ENCODE peak calls at places on chromosome 12, in eight cellular contexts. S is adrenal gland; C is endothelial cell of umbilical vein; J is stomach; E is psoas muscle; R is CD8-positive, alpha-beta T cell; Q is naive thymus-derived CD4-positive, alpha-beta T cell; N is A549. I is an unnamed sample.

GRCh38 chr12:79687711-79688270 is 3.0 kb downstream of the PAWR start:
- DNase-seq in E (no peak), R (no peak), C (peak), J (no peak), Q (no peak), S (no peak), N (no peak), I (no peak)

GRCh38 chr12:63445266-63445665 is 223.0 kb downstream of the DPY19L2 start:
- DNase-seq in E (no peak), Q (no peak), C (no peak), S (no peak), R (no peak), J (no peak), N (no peak), I (no peak)

GRCh38 chr12:46490635-46491034 is 118.1 kb upstream of the SLC38A2 start:
- DNase-seq in J (no peak), S (no peak), E (no peak), N (no peak), C (peak), Q (no peak), R (no peak), I (no peak)

GRCh38 chr12:103915306-103915705 is 14.9 kb upstream of the HSP90B1 start:
- DNase-seq in J (no peak), R (no peak), C (no peak), N (no peak), S (no peak), Q (no peak), E (no peak), I (no peak)

GRCh38 chr12:78916845-78917480 is 52.4 kb downstream of the SYT1 start:
- DNase-seq in R (no peak), N (no peak), Q (no peak), J (no peak), E (no peak), S (no peak), C (no peak), I (no peak)

GRCh38 chr12:31325877-31326631 is at the start of gene SINHCAF:
- DNase-seq in S (peak), N (peak), C (peak), Q (peak), E (peak), J (peak), R (peak), I (peak)

GRCh38 chr12:64737539-64737938 is 21.7 kb downstream of the GNS start:
- DNase-seq in J (no peak), N (no peak), R (peak), Q (no peak), S (no peak), E (no peak), C (no peak), I (peak)

GRCh38 chr12:100959481-100959880 is 164.9 kb downstream of the ANO4 start:
- DNase-seq in Q (no peak), J (no peak), R (no peak), S (no peak), C (peak), E (no peak), N (no peak), I (no peak)

GRCh38 chr12:92718483-92718985 is 15.7 kb downstream of the PLEKHG7 start:
- DNase-seq in N (no peak), S (no peak), R (no peak), Q (no peak), J (no peak), C (no peak), E (no peak), I (no peak)

GRCh38 chr12:663293-663871 is at the start of gene NINJ2:
- DNase-seq in J (no peak), N (no peak), E (no peak), R (no peak), S (peak), Q (peak), C (no peak), I (no peak)

GRCh38 chr12:118866346-118866745 is 115.0 kb upstream of the SRRM4 start:
- DNase-seq in S (no peak), N (no peak), E (no peak), Q (no peak), R (no peak), J (no peak), C (no peak), I (no peak)

GRCh38 chr12:26135010-26135420 is 10.2 kb upstream of the BHLHE41 start:
- DNase-seq in S (no peak), E (no peak), Q (no peak), N (no peak), C (no peak), R (no peak), J (peak), I (no peak)

GRCh38 chr12:11171953-11172675 is 1.1 kb downstream of the SMIM10L1 start:
- DNase-seq in N (peak), J (no peak), E (no peak), Q (no peak), C (no peak), R (no peak), S (no peak), I (no peak)

GRCh38 chr12:119072463-119072862 is 91.1 kb downstream of the SRRM4 start:
- DNase-seq in J (no peak), S (peak), N (no peak), R (no peak), Q (no peak), E (no peak), C (no peak), I (no peak)

GRCh38 chr12:67989184-67989965 is at the start of gene IFNG-AS1:
- DNase-seq in N (no peak), C (no peak), R (peak), Q (peak), E (no peak), J (no peak), S (no peak), I (peak)

GRCh38 chr12:95582230-95583058 is 31.2 kb upstream of the USP44 start:
- DNase-seq in R (no peak), C (peak), Q (no peak), N (peak), J (no peak), E (no peak), S (no peak), I (no peak)

GRCh38 chr12:113072136-113072535 is 15.6 kb downstream of the DTX1 start:
- DNase-seq in S (no peak), R (no peak), Q (no peak), J (no peak), E (no peak), C (no peak), N (no peak), I (no peak)

GRCh38 chr12:79358716-79359341 is 331.9 kb downstream of the PAWR start:
- DNase-seq in E (no peak), N (no peak), S (no peak), J (no peak), R (no peak), Q (no peak), C (no peak), I (no peak)

GRCh38 chr12:19021646-19022045 is 107.9 kb upstream of the PLEKHA5 start:
- DNase-seq in Q (no peak), C (no peak), S (no peak), J (no peak), N (no peak), R (no peak), E (no peak), I (no peak)

GRCh38 chr12:66132408-66132807 is 1.9 kb upstream of the LLPH start:
- DNase-seq in J (no peak), N (no peak), Q (no peak), S (no peak), E (no peak), R (no peak), C (peak), I (no peak)

GRCh38 chr12:90854136-90854689 is 100.8 kb downstream of the CCER1 start:
- DNase-seq in E (no peak), J (no peak), N (peak), Q (peak), C (peak), S (no peak), R (no peak), I (peak)

DNA sequence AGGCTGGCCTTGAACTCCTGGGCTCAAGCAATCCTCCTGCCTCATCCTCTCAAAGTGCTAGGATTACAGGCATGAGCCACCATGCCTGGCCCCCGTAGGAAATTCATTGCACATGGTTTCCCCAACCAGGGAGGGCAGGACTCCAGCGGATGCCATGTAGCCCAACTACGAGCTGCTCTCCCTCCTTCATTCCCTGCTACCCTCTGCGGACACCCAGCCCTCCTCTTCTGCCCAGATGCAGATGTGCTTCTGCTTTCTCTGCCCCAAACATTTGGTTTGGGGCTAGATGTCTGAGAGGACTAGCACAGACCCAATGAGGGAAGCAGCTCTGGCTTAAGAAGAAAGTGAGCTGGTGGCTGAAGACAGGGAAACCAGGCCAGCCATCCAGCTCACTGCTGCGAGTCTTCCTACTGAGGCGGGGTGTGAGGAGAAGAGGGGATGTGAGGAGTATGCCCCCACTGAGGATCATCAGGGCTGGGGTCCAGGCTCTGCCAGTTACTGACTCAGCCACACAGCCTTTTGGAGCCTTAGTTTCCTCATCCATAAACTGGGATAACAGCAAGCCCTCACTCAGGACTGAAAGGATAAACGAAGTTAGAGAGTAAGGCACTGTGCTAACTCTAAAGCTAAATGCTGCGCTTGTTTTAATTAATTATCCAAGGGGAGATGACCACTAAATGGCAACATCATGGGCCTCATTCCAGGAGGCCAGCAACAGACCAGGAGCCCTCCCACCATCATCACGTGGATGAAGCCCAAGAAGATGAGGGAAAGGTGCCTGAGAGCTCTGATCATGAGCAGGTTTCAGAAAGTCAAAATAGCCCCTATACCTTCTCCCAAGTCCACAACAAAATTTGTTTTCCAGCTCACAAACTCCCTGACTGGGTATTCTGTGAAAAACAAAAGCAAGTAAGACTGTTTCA is 10.9 kb downstream of the CTDSP2 start:
- DNase-seq in Q (no peak), J (no peak), C (no peak), R (no peak), N (no peak), E (no peak), S (no peak), I (no peak)
- H3K4me3 ChIP-seq in Q (peak), J (peak), C (no peak), R (peak), N (no peak), E (peak), S (no peak), I (peak)

GRCh38 chr12:53613821-53614220 is 12.4 kb downstream of the ATF7 start:
- DNase-seq in N (no peak), R (no peak), S (no peak), J (no peak), E (no peak), C (no peak), Q (no peak), I (no peak)
- H3K27ac ChIP-seq in N (no peak), R (no peak), S (no peak), J (no peak), E (no peak), C (no peak), Q (no peak), I (no peak)

DNA sequence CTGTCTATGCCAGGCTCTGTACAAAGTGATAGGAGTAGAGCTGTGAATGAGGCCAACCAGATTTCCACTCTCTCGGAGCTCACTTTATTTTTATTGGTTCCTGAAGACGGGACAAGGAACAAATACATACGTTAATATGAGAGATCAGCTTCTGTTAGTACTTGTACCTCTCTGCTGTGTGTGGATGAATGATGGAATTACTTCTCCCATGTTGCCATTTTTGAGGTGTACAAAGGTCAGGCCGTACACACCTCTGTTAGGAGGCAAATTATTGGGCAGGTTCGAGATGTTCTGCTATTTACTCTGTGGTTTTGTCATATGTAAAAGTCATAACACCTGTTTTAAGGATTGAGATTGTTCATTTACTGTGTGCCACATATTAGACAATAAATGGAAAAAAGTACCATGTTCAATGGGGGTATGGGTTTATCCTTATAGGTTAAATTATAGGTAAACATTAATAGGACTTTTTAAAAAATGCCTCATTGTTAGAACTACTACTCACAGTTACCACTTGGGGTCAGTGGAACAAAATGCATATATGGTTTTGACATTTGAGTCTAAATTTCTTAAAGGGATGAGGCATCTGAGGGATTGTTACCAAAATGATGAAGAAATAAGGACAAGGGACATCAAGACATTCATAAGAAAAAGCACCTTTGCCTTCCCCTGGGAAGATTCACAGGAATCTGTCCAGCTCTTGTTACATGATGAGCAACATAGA is 26.9 kb downstream of the WBP11 start:
- DNase-seq in C (no peak), Q (no peak), S (no peak), N (no peak), E (no peak), R (no peak), J (no peak), I (no peak)
- H3K4me3 ChIP-seq in C (no peak), Q (no peak), S (no peak), N (no peak), E (peak), R (no peak), J (no peak), I (no peak)

GRCh38 chr12:110775997-110776396 is 33.3 kb upstream of the PPP1CC start:
- DNase-seq in J (no peak), R (no peak), Q (no peak), S (no peak), N (no peak), C (no peak), E (no peak), I (no peak)
- H3K27ac ChIP-seq in J (no peak), R (no peak), Q (no peak), S (no peak), N (no peak), C (no peak), E (no peak), I (no peak)

GRCh38 chr12:49111206-49111605 is 559 bp upstream of the LMBR1L start:
- DNase-seq in E (no peak), N (no peak), R (no peak), J (no peak), C (no peak), S (no peak), Q (no peak), I (no peak)
- H3K4me3 ChIP-seq in E (peak), N (peak), R (peak), J (peak), C (no peak), S (peak), Q (peak), I (peak)

GRCh38 chr12:56601503-56601902 is 28.6 kb downstream of the BAZ2A start:
- DNase-seq in S (no peak), J (no peak), C (peak), E (no peak), N (peak), R (peak), Q (peak), I (no peak)

GRCh38 chr12:56599797-56600196 is 30.3 kb downstream of the BAZ2A start:
- DNase-seq in E (no peak), C (no peak), S (no peak), J (no peak), Q (no peak), R (no peak), N (no peak), I (no peak)

GRCh38 chr12:56599041-56599440 is 31.1 kb downstream of the BAZ2A start:
- DNase-seq in J (no peak), R (no peak), E (no peak), N (no peak), S (no peak), Q (no peak), C (no peak), I (no peak)

GRCh38 chr12:56602239-56602638 is 27.9 kb downstream of the BAZ2A start:
- DNase-seq in J (no peak), R (no peak), N (no peak), S (no peak), C (no peak), E (no peak), Q (no peak), I (no peak)

DNA sequence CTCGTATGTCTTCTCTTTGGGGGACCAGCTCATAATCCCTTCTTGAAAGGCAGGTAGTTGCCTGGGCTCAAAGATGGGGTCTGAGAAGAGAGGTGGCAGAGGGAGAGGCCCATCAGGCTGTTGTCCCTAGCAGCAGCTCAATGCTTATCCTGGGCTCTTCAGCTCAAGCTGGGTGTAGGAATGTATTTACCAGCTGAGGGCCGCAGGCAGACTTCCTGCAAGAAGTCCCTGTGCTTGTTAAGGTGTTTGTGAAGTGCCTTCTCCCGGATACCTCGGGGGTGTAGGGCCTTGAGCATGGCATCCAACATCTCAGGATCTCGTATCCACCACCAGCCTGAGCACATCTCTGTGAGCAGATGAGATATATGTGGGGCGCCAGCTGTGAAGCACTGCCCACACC is 29.4 kb downstream of the BAZ2A start:
- DNase-seq in C (no peak), S (no peak), Q (no peak), J (no peak), E (no peak), R (no peak), N (no peak), I (no peak)
- H3K27ac ChIP-seq in C (no peak), S (no peak), Q (no peak), J (no peak), E (no peak), R (no peak), N (no peak), I (no peak)

I was measured in CD4-positive, alpha-beta memory T cell.